ENCODE peak calls at places on chromosome 22, in ten cellular contexts. D is epithelial cell of esophagus, C is cardiac fibroblast, B is RWPE1, K is MCF 10A, Z is Panc1, J is AG04450, U is lower leg skin, A is endothelial cell, Q is heart left ventricle. G is an unnamed sample.

GRCh38 chr22:35838849-35839646 is 121.4 kb downstream of the APOL5 start:
- DNase-seq in Z (no peak), A (no peak), C (peak), Q (no peak), D (peak), K (peak), B (peak), U (no peak), J (peak), G (peak)

GRCh38 chr22:49994361-49995058 is 18.1 kb downstream of the IL17REL start:
- DNase-seq in K (no peak), Z (no peak), C (no peak), A (no peak), B (no peak), Q (peak), U (no peak), D (no peak), J (no peak), G (no peak)

GRCh38 chr22:21791635-21792625 is 56.3 kb upstream of the YPEL1 start:
- DNase-seq in C (peak), B (no peak), J (no peak), Q (no peak), D (peak), K (peak), Z (no peak), U (no peak), A (no peak), G (peak)

GRCh38 chr22:33529424-33530113 is 390.7 kb downstream of the LARGE1 start:
- DNase-seq in D (no peak), Q (no peak), C (peak), J (no peak), Z (no peak), K (no peak), A (no peak), U (no peak), B (no peak), G (no peak)

GRCh38 chr22:30829901-30830550 is 135.4 kb downstream of the OSBP2 start:
- DNase-seq in B (peak), A (no peak), K (peak), C (peak), U (no peak), Q (no peak), Z (peak), D (peak), J (peak), G (peak)

GRCh38 chr22:27978875-27979274 is 59.8 kb upstream of the PITPNB start:
- DNase-seq in D (no peak), J (no peak), A (no peak), K (no peak), Q (no peak), B (no peak), U (no peak), C (no peak), Z (no peak), G (no peak)

GRCh38 chr22:33779243-33779642 is 141.0 kb downstream of the LARGE1 start:
- DNase-seq in B (no peak), J (no peak), D (no peak), A (no peak), Q (no peak), K (no peak), C (no peak), U (no peak), Z (no peak), G (no peak)

GRCh38 chr22:42236848-42237247 is 33.6 kb downstream of the TCF20 start:
- DNase-seq in Q (no peak), J (no peak), B (no peak), U (no peak), Z (no peak), D (no peak), A (no peak), C (no peak), K (no peak), G (no peak)

GRCh38 chr22:27105142-27106025 is 448.0 kb downstream of the MIAT start:
- DNase-seq in A (no peak), D (peak), B (no peak), Q (no peak), Z (no peak), K (peak), U (peak), J (no peak), C (peak), G (peak)

GRCh38 chr22:36828815-36829214 is 12.0 kb upstream of the PVALB start:
- DNase-seq in Z (no peak), D (peak), U (no peak), B (no peak), A (no peak), Q (no peak), J (no peak), K (no peak), C (no peak), G (peak)

GRCh38 chr22:19652316-19652715 is 62.0 kb upstream of the SEPTIN5 start:
- DNase-seq in A (no peak), C (no peak), Q (no peak), B (no peak), J (no peak), Z (no peak), D (no peak), U (no peak), K (no peak), G (no peak)

GRCh38 chr22:22161924-22162851 is 82.4 kb upstream of the VPREB1 start:
- DNase-seq in K (no peak), D (no peak), J (no peak), Z (no peak), U (no peak), A (no peak), C (no peak), Q (no peak), B (no peak), G (no peak)

GRCh38 chr22:46547883-46548244 is 10.4 kb upstream of the CELSR1 start:
- DNase-seq in J (peak), D (peak), A (no peak), Q (no peak), Z (no peak), K (no peak), B (no peak), C (peak), U (peak), G (peak)

GRCh38 chr22:45201678-45202332 is 38.1 kb downstream of the NUP50 start:
- DNase-seq in Q (no peak), C (peak), K (peak), A (no peak), J (peak), D (peak), U (no peak), Z (no peak), B (no peak), G (peak)

GRCh38 chr22:45537734-45538181 is 35.1 kb downstream of the FBLN1 start:
- DNase-seq in J (peak), U (peak), D (peak), Z (no peak), C (peak), Q (no peak), B (peak), K (peak), A (no peak), G (peak)

GRCh38 chr22:21728270-21728669 is 7.3 kb downstream of the YPEL1 start:
- DNase-seq in D (no peak), B (no peak), A (no peak), C (no peak), Z (no peak), J (no peak), Q (no peak), K (no peak), U (no peak), G (no peak)

GRCh38 chr22:30459206-30460052 is 12.4 kb downstream of the SEC14L3 start:
- DNase-seq in C (peak), J (no peak), Q (no peak), K (peak), A (peak), D (peak), U (no peak), Z (no peak), B (peak), G (peak)

GRCh38 chr22:41408665-41409064 is 26.9 kb downstream of the TEF start:
- DNase-seq in C (no peak), Q (no peak), K (no peak), A (no peak), B (no peak), J (no peak), Z (no peak), D (no peak), U (no peak), G (no peak)

GRCh38 chr22:33975841-33976240 is 55.6 kb upstream of the LARGE1 start:
- DNase-seq in U (no peak), Z (no peak), Q (no peak), B (no peak), C (no peak), J (no peak), K (no peak), A (no peak), D (no peak), G (no peak)

GRCh38 chr22:20299736-20300136 is 20.1 kb downstream of the DGCR6L start:
- DNase-seq in U (no peak), C (peak), D (peak), A (no peak), Q (no peak), Z (no peak), J (no peak), K (no peak), B (no peak), G (peak)

GRCh38 chr22:26812731-26813130 is 155.3 kb downstream of the MIAT start:
- DNase-seq in J (no peak), Q (no peak), Z (no peak), A (no peak), C (no peak), K (no peak), B (no peak), U (no peak), D (no peak), G (no peak)

GRCh38 chr22:30185129-30185528 is 61.4 kb downstream of the LIF start:
- DNase-seq in A (no peak), B (no peak), Z (no peak), Q (no peak), K (no peak), J (no peak), U (no peak), D (no peak), C (no peak), G (peak)

GRCh38 chr22:49670610-49671330 is 156.9 kb downstream of the BRD1 start:
- DNase-seq in C (no peak), D (no peak), A (peak), Q (no peak), K (no peak), J (no peak), B (no peak), U (no peak), Z (no peak), G (no peak)

GRCh38 chr22:20422271-20422958 is 15.2 kb downstream of the SCARF2 start:
- DNase-seq in D (no peak), C (no peak), Z (no peak), Q (peak), A (no peak), J (no peak), K (no peak), B (no peak), U (no peak), G (no peak)

GRCh38 chr22:49549851-49550430 is 277.7 kb downstream of the BRD1 start:
- DNase-seq in A (no peak), D (no peak), B (no peak), Q (no peak), J (no peak), U (no peak), K (no peak), Z (no peak), C (no peak), G (no peak)

GRCh38 chr22:46776876-46777608 is 14.6 kb downstream of the TBC1D22A start:
- DNase-seq in Q (no peak), A (no peak), D (no peak), C (no peak), J (no peak), Z (no peak), K (no peak), B (no peak), U (no peak), G (no peak)

GRCh38 chr22:49657275-49657973 is 170.2 kb downstream of the BRD1 start:
- DNase-seq in D (no peak), A (peak), Q (peak), K (no peak), U (peak), Z (no peak), J (no peak), C (no peak), B (no peak), G (no peak)

GRCh38 chr22:47658182-47658581 is 895.7 kb downstream of the TBC1D22A start:
- DNase-seq in K (no peak), U (no peak), A (no peak), B (no peak), C (no peak), Z (no peak), D (no peak), J (no peak), Q (no peak), G (no peak)

GRCh38 chr22:36308880-36309279 is 55.9 kb downstream of the APOL1 start:
- DNase-seq in Z (no peak), K (no peak), A (no peak), U (no peak), Q (no peak), C (no peak), D (no peak), J (no peak), B (no peak), G (no peak)

GRCh38 chr22:35315855-35316745 is 16.4 kb downstream of the TOM1 start:
- DNase-seq in K (no peak), A (no peak), J (no peak), D (peak), Z (no peak), U (peak), C (no peak), Q (no peak), B (no peak), G (no peak)

GRCh38 chr22:37930952-37931440 is 22.4 kb downstream of the C22orf23 start:
- DNase-seq in A (no peak), U (no peak), Q (no peak), D (no peak), C (no peak), Z (no peak), J (no peak), B (no peak), K (no peak), G (no peak)

GRCh38 chr22:37932401-37932800 is 21.0 kb downstream of the C22orf23 start:
- DNase-seq in Z (no peak), U (no peak), A (no peak), J (no peak), D (no peak), Q (peak), K (no peak), C (no peak), B (no peak), G (no peak)

GRCh38 chr22:37931893-37932389 is 21.5 kb downstream of the C22orf23 start:
- DNase-seq in U (no peak), B (no peak), J (no peak), Z (no peak), A (no peak), C (no peak), D (no peak), Q (peak), K (no peak), G (no peak)

GRCh38 chr22:37929390-37929789 is 23.3 kb downstream of the MICALL1 start:
- DNase-seq in Q (no peak), J (no peak), U (no peak), K (no peak), A (no peak), B (no peak), D (no peak), Z (no peak), C (no peak), G (no peak)

GRCh38 chr22:37930270-37930951 is 23.0 kb downstream of the C22orf23 start:
- DNase-seq in U (no peak), Q (peak), A (no peak), C (peak), K (peak), D (no peak), J (no peak), Z (no peak), B (peak), G (no peak)
- TF ChIP-seq CTCF in U (no peak), Q (peak), A (peak), C (peak), K (peak), D (peak), J (peak), Z (peak), B (peak), G (peak)

GRCh38 chr22:43849731-43850130 is 12.6 kb downstream of the SULT4A1 start:
- DNase-seq in Q (peak), Z (no peak), U (no peak), A (no peak), B (no peak), K (no peak), J (no peak), D (no peak), C (no peak), G (no peak)

GRCh38 chr22:43847376-43848289 is 14.7 kb downstream of the SULT4A1 start:
- DNase-seq in J (no peak), U (no peak), C (no peak), A (no peak), K (no peak), B (no peak), Q (peak), D (no peak), Z (no peak), G (no peak)

GRCh38 chr22:43846966-43847365 is 15.3 kb downstream of the SULT4A1 start:
- DNase-seq in K (no peak), Z (no peak), Q (peak), D (no peak), A (no peak), U (no peak), C (no peak), J (no peak), B (no peak), G (no peak)

GRCh38 chr22:43850529-43850928 is 11.8 kb downstream of the SULT4A1 start:
- DNase-seq in Q (no peak), B (no peak), A (no peak), U (no peak), K (no peak), J (no peak), C (no peak), D (no peak), Z (no peak), G (no peak)

DNA sequence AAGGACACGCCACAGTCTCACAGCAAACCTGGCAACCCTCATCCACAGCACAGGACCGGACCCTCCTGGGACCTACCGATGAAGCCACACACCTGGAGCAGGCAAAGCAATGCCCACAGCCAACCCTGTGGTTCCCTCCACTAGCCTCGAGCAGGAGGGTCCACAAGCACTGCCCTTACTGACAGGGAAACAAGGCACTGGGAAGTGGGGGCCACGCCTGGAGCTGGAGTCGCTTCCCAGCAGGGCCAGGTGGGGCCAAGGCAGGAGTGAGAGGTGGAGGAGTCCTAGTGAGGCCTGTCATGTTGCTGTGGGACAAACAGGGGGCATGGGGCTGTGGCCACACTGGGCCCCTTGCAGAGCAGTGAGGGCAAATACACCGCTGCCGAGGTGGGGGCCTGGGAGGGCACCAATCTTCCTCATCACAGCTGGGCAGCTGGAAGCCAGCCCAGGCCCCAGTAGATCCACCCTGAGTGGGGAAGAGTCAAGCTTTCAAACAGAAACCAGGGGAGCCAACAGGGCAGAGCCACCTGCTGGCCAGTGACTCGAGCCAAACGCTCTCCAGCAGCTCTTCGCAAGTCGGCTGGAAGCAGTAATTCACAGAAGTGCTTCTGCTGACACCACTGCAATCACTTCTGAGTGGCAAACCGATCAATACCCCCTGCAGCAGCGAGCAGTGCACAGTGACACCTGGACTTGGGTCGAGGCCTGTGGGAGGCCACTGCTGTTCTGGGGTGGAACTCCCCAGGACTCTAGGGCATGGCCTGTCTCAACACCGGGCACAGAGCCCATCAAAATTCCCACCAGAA is 13.7 kb downstream of the SULT4A1 start:
- DNase-seq in Z (no peak), A (peak), J (no peak), D (peak), Q (peak), U (no peak), C (peak), B (no peak), K (peak), G (peak)
- TF ChIP-seq CTCF in Z (no peak), A (no peak), J (peak), D (peak), Q (peak), U (no peak), C (peak), B (no peak), K (peak), G (peak)

DNA sequence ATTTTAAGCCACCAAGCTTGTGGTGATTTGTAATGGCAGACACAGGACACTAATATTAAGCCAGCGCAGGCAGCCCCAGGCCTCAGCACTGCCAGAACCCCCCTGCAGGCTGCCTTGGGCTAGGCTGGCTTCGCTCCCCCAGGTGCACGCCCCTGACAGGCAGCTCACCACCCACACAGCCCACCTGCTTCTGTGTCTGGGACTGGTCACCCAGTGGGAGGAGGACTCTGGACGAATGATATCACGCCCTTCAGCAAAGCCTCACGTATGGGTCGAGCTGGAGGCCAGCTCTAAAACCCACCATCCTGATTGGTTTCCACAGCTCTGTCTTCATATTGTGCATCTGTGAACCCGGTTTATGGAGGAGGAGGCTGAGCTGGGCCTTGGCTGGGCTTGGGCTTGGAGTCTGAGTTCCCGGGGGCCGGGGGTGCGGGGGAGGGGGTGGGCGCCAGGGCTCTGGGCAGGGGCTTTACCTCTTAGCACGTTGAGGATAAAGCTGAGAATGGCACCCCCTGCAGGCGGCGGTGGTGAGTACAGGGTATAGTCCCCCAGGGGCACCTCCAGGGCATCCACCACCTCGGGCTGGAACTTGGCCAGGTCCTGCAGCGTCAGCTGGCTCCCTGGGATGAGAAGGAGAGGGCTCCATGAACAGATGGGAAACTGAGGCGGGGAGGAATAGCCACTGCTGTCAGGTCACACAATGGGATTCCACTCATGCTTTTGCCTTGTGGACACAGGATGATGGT is 13.8 kb downstream of the GGT5 start:
- DNase-seq in C (peak), Q (peak), J (no peak), B (no peak), D (no peak), Z (no peak), A (peak), K (no peak), U (no peak), G (no peak)
- TF ChIP-seq CTCF in C (peak), Q (peak), J (peak), B (no peak), D (peak), Z (no peak), A (peak), K (peak), U (no peak), G (peak)

GRCh38 chr22:29032584-29032983 is 29.0 kb downstream of the C22orf31 start:
- DNase-seq in U (no peak), D (no peak), J (no peak), C (peak), Z (no peak), Q (no peak), K (peak), A (no peak), B (no peak), G (peak)

GRCh38 chr22:29032014-29032475 is 29.6 kb downstream of the C22orf31 start:
- DNase-seq in K (peak), D (no peak), B (no peak), C (peak), U (no peak), J (no peak), Q (no peak), Z (no peak), A (no peak), G (no peak)

GRCh38 chr22:29030016-29030617 is 31.5 kb downstream of the C22orf31 start:
- DNase-seq in K (peak), Z (no peak), B (peak), Q (no peak), U (no peak), A (no peak), D (peak), J (no peak), C (peak), G (peak)

GRCh38 chr22:29030618-29031235 is 30.9 kb downstream of the C22orf31 start:
- DNase-seq in U (no peak), K (peak), J (no peak), Z (no peak), D (peak), A (peak), C (peak), Q (peak), B (peak), G (peak)

GRCh38 chr22:29031236-29031982 is 30.2 kb downstream of the C22orf31 start:
- DNase-seq in Q (no peak), K (peak), B (peak), A (peak), J (peak), D (peak), Z (peak), C (peak), U (peak), G (peak)
- TF ChIP-seq CTCF in Q (peak), K (no peak), B (no peak), A (no peak), J (peak), D (no peak), Z (no peak), C (no peak), U (no peak), G (no peak)